ENCODE peak calls at places on chromosomes 4 and X, in four cellular contexts. One of them, this sample, is unnamed.

GRCh38 chrX:4876268-4876667 is 1162.8 kb upstream of the PRKX start:
- DNase-seq in breast epithelium: no peak
- DNase-seq in esophagus squamous epithelium: no peak
- DNase-seq in K562: no peak
- DNase-seq in this sample: no peak

GRCh38 chrX:2811271-2811670 is 17.5 kb upstream of the GYG2 start:
- DNase-seq in breast epithelium: no peak
- DNase-seq in esophagus squamous epithelium: no peak
- DNase-seq in K562: no peak
- DNase-seq in this sample: no peak

GRCh38 chr4:186172551-186172950 is 18.8 kb upstream of the CYP4V2 start:
- DNase-seq in breast epithelium: no peak
- DNase-seq in esophagus squamous epithelium: no peak
- DNase-seq in K562: no peak
- DNase-seq in this sample: no peak

GRCh38 chr4:42965326-42965725 is 72.8 kb downstream of the GRXCR1 start:
- DNase-seq in breast epithelium: no peak
- DNase-seq in esophagus squamous epithelium: no peak
- DNase-seq in K562: no peak
- DNase-seq in this sample: no peak

GRCh38 chr4:144583658-144584057 is 62.3 kb upstream of the HHIP start:
- DNase-seq in breast epithelium: no peak
- DNase-seq in esophagus squamous epithelium: no peak
- DNase-seq in K562: no peak
- DNase-seq in this sample: no peak

GRCh38 chr4:81136161-81136910 is 78.7 kb downstream of the PRKG2 start:
- DNase-seq in breast epithelium: no peak
- DNase-seq in esophagus squamous epithelium: no peak
- DNase-seq in K562: no peak
- DNase-seq in this sample: peak; percentile 68

GRCh38 chr4:143046454-143046853 is 138.3 kb upstream of the USP38 start:
- DNase-seq in breast epithelium: no peak
- DNase-seq in esophagus squamous epithelium: no peak
- DNase-seq in K562: no peak
- DNase-seq in this sample: no peak

GRCh38 chr4:30719363-30720020 is 677 bp upstream of the PCDH7 start:
- DNase-seq in breast epithelium: no peak
- DNase-seq in esophagus squamous epithelium: no peak
- DNase-seq in K562: no peak
- DNase-seq in this sample: peak; percentile 86

GRCh38 chr4:145731026-145731425 is 51.1 kb downstream of the C4orf51 start:
- DNase-seq in breast epithelium: no peak
- DNase-seq in esophagus squamous epithelium: no peak
- DNase-seq in K562: no peak
- DNase-seq in this sample: no peak

DNA sequence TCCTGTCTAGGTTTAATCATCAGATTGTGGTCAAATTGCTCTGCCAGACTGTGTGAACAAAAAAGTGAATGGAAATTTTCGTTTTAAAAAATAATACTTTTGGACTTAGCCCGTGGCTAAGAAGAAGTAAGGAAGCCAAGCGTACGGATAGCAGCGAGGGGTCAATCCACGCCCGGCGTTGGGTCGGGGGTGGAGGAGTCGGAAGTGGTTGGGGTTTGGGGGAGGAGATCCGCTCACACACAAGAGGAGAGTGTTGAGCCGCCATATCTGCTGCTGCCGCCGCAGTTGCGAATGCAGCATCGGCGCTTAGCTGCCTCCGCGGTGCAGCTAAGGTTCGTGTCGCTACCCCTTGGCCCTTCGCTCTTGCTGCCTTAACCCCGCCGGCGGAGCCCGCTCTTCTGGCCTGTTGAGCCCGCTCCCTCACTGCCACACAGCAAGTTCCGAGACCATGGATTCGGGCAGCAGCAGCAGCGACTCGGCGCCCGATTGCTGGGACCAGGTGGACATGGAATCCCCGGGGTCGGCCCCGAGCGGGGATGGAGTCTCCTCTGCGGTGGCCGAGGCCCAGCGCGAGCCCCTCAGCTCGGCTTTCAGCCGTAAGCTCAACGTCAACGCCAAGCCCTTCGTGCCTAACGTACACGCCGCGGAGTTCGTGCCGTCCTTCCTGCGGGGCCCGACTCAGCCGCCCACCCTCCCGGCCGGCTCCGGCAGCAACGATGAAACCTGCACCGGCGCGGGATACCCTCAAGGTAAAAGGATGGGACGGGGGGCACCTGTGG is at the start of gene GSPT2:
- DNase-seq in breast epithelium: peak; percentile 53
- DNase-seq in esophagus squamous epithelium: peak; percentile 0
- DNase-seq in K562: peak; percentile 32
- DNase-seq in this sample: peak; percentile 86
- TF ChIP-seq POLR2A in breast epithelium: no peak
- TF ChIP-seq POLR2A in esophagus squamous epithelium: no peak
- TF ChIP-seq POLR2A in K562: peak; percentile 41
- TF ChIP-seq POLR2A in this sample: no peak

GRCh38 chr4:56271121-56271520 is 116.2 kb downstream of the AASDH start:
- DNase-seq in breast epithelium: no peak
- DNase-seq in esophagus squamous epithelium: no peak
- DNase-seq in K562: no peak
- DNase-seq in this sample: no peak

GRCh38 chr4:56267558-56267957 is 119.7 kb downstream of the AASDH start:
- DNase-seq in breast epithelium: no peak
- DNase-seq in esophagus squamous epithelium: no peak
- DNase-seq in K562: no peak
- DNase-seq in this sample: no peak

GRCh38 chr4:56276547-56276946 is 110.7 kb downstream of the AASDH start:
- DNase-seq in breast epithelium: no peak
- DNase-seq in esophagus squamous epithelium: no peak
- DNase-seq in K562: no peak
- DNase-seq in this sample: no peak

GRCh38 chr4:56272003-56272402 is 115.3 kb downstream of the AASDH start:
- DNase-seq in breast epithelium: no peak
- DNase-seq in esophagus squamous epithelium: no peak
- DNase-seq in K562: no peak
- DNase-seq in this sample: no peak

DNA sequence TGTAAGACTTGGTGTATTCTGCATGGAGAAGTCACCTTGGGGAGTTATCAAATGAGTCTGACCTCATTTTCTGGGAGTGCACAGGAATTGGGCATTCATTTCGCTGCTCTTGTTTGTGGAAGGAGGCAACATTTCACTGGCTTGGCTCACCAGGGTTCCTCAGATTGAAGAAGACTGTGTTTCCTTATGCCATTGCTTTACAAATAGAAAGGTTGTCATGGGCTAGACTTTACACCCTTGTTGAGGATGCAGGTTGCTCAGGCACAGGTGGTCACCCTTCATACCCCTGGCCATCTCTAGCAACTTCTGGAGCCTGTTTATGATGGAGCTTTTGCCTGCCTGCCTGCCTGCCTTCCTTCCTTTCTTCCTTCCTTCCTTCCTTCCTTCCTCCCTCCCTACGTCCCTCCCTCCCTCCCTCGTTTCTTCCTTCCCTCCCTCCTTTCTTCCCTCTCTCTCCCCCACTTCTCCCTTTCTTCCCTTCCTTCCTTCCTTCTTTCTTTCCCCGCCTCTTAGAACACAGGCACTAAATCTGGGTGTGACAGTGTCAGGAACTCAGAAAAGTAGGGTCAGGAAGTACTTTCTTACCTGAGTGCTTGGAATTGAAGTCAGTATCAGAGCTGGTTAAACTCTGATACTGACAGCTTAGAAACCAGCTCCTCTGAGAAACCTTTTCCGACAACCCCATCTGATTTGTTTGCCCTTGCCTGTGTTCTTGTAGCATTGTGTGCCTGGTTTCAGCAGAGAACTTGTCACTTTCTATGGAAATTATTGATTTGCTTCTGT is 114.2 kb downstream of the AASDH start:
- DNase-seq in breast epithelium: no peak
- DNase-seq in esophagus squamous epithelium: no peak
- DNase-seq in K562: no peak
- DNase-seq in this sample: no peak
- TF ChIP-seq POLR2A in breast epithelium: no peak
- TF ChIP-seq POLR2A in esophagus squamous epithelium: no peak
- TF ChIP-seq POLR2A in K562: no peak
- TF ChIP-seq POLR2A in this sample: no peak

GRCh38 chr4:174041555-174042110 is 241.8 kb downstream of the FBXO8 start:
- DNase-seq in breast epithelium: no peak
- DNase-seq in esophagus squamous epithelium: no peak
- DNase-seq in K562: no peak
- DNase-seq in this sample: no peak

GRCh38 chr4:174037631-174038030 is 245.8 kb downstream of the FBXO8 start:
- DNase-seq in breast epithelium: no peak
- DNase-seq in esophagus squamous epithelium: no peak
- DNase-seq in K562: no peak
- DNase-seq in this sample: no peak

GRCh38 chr4:174037049-174037448 is 246.4 kb downstream of the FBXO8 start:
- DNase-seq in breast epithelium: no peak
- DNase-seq in esophagus squamous epithelium: no peak
- DNase-seq in K562: no peak
- DNase-seq in this sample: no peak

GRCh38 chr4:174038481-174038880 is 245.0 kb downstream of the FBXO8 start:
- DNase-seq in breast epithelium: no peak
- DNase-seq in esophagus squamous epithelium: no peak
- DNase-seq in K562: no peak
- DNase-seq in this sample: no peak

DNA sequence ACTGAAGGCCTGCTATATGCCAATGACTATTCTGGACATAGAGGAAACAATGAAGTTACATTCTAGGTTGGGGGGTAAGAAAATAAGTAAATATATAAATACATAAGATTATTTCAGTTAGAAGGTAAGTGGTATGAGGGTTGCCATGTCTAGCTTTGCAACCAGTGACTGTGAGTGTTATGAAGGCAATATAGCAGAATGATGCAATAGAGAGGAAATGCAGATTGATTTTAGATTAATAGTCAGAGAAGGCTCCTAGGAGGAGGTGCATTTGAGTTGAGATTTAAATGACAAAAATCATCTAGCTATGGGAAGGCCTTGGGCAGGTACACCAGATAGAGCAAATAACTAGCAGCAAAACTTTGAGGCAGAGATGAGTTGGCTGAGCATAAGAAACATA is 243.2 kb downstream of the FBXO8 start:
- DNase-seq in breast epithelium: no peak
- DNase-seq in esophagus squamous epithelium: no peak
- DNase-seq in K562: no peak
- DNase-seq in this sample: no peak
- TF ChIP-seq POLR2A in breast epithelium: no peak
- TF ChIP-seq POLR2A in esophagus squamous epithelium: no peak
- TF ChIP-seq POLR2A in K562: no peak
- TF ChIP-seq POLR2A in this sample: no peak

GRCh38 chrX:16771483-16772398 is 14.5 kb upstream of the TXLNG start:
- DNase-seq in breast epithelium: no peak
- DNase-seq in esophagus squamous epithelium: no peak
- DNase-seq in K562: peak; percentile 64
- DNase-seq in this sample: no peak
- TF ChIP-seq POLR2A in breast epithelium: no peak
- TF ChIP-seq POLR2A in esophagus squamous epithelium: no peak
- TF ChIP-seq POLR2A in K562: peak; percentile 100
- TF ChIP-seq POLR2A in this sample: no peak

GRCh38 chr4:26175905-26176304 is 144.9 kb upstream of the RBPJ start:
- DNase-seq in breast epithelium: no peak
- DNase-seq in esophagus squamous epithelium: no peak
- DNase-seq in K562: no peak
- DNase-seq in this sample: no peak

GRCh38 chr4:26171953-26172352 is 148.9 kb upstream of the RBPJ start:
- DNase-seq in breast epithelium: no peak
- DNase-seq in esophagus squamous epithelium: no peak
- DNase-seq in K562: no peak
- DNase-seq in this sample: no peak

GRCh38 chr4:26175016-26175786 is 145.6 kb upstream of the RBPJ start:
- DNase-seq in breast epithelium: no peak
- DNase-seq in esophagus squamous epithelium: no peak
- DNase-seq in K562: no peak
- DNase-seq in this sample: no peak

GRCh38 chr4:26174033-26174432 is 146.8 kb upstream of the RBPJ start:
- DNase-seq in breast epithelium: no peak
- DNase-seq in esophagus squamous epithelium: no peak
- DNase-seq in K562: no peak
- DNase-seq in this sample: no peak

GRCh38 chr4:26173619-26174018 is 147.2 kb upstream of the RBPJ start:
- DNase-seq in breast epithelium: no peak
- DNase-seq in esophagus squamous epithelium: no peak
- DNase-seq in K562: no peak
- DNase-seq in this sample: no peak
- TF ChIP-seq POLR2A in breast epithelium: no peak
- TF ChIP-seq POLR2A in esophagus squamous epithelium: no peak
- TF ChIP-seq POLR2A in K562: no peak
- TF ChIP-seq POLR2A in this sample: no peak

DNA sequence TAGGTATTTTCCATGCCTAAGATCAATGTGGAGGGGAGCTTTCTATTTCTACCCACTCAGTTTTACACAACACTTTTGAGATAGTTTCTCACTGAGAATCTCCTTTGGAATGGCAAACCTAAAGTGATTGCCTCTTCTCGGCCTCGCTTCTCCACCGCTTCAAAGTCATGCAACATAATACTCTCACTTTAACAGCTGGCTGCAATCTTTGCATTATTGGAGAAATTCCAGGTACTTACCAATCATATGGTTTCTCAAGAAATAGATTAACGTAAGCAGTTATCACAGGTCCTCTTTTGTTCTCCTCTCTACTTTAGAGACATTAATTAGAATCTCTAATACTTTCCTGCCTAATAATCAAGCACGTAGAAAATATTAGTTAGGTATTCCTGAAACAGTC is 3.7 kb upstream of the IL13RA2 start:
- DNase-seq in breast epithelium: no peak
- DNase-seq in esophagus squamous epithelium: no peak
- DNase-seq in K562: no peak
- DNase-seq in this sample: no peak
- TF ChIP-seq POLR2A in breast epithelium: no peak
- TF ChIP-seq POLR2A in esophagus squamous epithelium: no peak
- TF ChIP-seq POLR2A in K562: no peak
- TF ChIP-seq POLR2A in this sample: no peak

GRCh38 chrX:102658551-102658950 is 7.3 kb downstream of the GPRASP1 start:
- DNase-seq in breast epithelium: no peak
- DNase-seq in esophagus squamous epithelium: no peak
- DNase-seq in K562: no peak
- DNase-seq in this sample: no peak

GRCh38 chrX:102654696-102655095 is 3.4 kb downstream of the GPRASP1 start:
- DNase-seq in breast epithelium: no peak
- DNase-seq in esophagus squamous epithelium: no peak
- DNase-seq in K562: no peak
- DNase-seq in this sample: no peak

GRCh38 chrX:102659790-102660757 is 8.8 kb downstream of the GPRASP1 start:
- DNase-seq in breast epithelium: peak; percentile 64
- DNase-seq in esophagus squamous epithelium: peak; percentile 16
- DNase-seq in K562: peak; percentile 68
- DNase-seq in this sample: peak; percentile 92
- TF ChIP-seq POLR2A in breast epithelium: no peak
- TF ChIP-seq POLR2A in esophagus squamous epithelium: no peak
- TF ChIP-seq POLR2A in K562: peak; percentile 60
- TF ChIP-seq POLR2A in this sample: no peak

DNA sequence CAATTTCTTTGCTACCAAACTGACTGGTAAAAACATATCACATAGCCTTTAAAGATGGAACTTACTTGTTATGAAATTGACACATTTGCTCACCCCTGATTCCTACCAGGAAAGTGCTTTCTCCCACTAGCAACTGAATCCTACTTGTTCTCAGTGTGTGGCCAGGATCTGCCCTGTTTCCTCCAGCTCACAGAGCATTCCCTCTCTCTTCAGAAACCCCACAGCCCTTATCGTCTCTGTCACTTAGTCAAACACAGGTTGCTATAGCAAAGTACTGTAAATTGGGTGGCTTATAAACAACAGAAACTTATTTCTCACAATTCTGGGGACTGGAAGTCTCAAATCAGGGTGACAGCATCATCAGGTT is 265.2 kb upstream of the BOD1L1 start:
- DNase-seq in breast epithelium: no peak
- DNase-seq in esophagus squamous epithelium: no peak
- DNase-seq in K562: no peak
- DNase-seq in this sample: no peak
- TF ChIP-seq POLR2A in breast epithelium: no peak
- TF ChIP-seq POLR2A in esophagus squamous epithelium: no peak
- TF ChIP-seq POLR2A in K562: no peak
- TF ChIP-seq POLR2A in this sample: no peak

This sample was measured in sigmoid colon.